ENCODE peak calls at places on chromosome 16, in six cellular contexts. M is HepG2, D is K562, A is GM12878, J is upper lobe of left lung, U is A549. N is an unnamed sample.

GRCh38 chr16:88484505-88485365 is 31.7 kb downstream of the ZFPM1 start:
- ATAC-seq in D (no peak), A (no peak), J (no peak), M (no peak), U (no peak), N (no peak)

GRCh38 chr16:3999890-4000325 is 116.3 kb downstream of the ADCY9 start:
- ATAC-seq in U (no peak), M (no peak), A (no peak), D (no peak), J (no peak), N (peak)

GRCh38 chr16:30407794-30408534 is 558 bp downstream of the ZNF771 start:
- ATAC-seq in D (peak), A (peak), M (no peak), J (no peak), U (peak), N (peak)

GRCh38 chr16:66266436-66267286 is 99.8 kb upstream of the CDH5 start:
- ATAC-seq in M (no peak), U (no peak), D (no peak), J (peak), A (no peak), N (peak)

GRCh38 chr16:31487076-31487719 is 4.3 kb downstream of the SLC5A2 start:
- ATAC-seq in D (no peak), J (no peak), M (no peak), A (no peak), U (no peak), N (peak)

GRCh38 chr16:3460585-3460984 is 17.1 kb downstream of the NAA60 start:
- ATAC-seq in A (no peak), D (no peak), J (no peak), M (no peak), U (no peak), N (no peak)

GRCh38 chr16:725463-726187 is 618 bp downstream of the CCDC78 start:
- ATAC-seq in M (no peak), D (no peak), J (no peak), A (no peak), U (no peak), N (no peak)

GRCh38 chr16:74829637-74830036 is 55.0 kb upstream of the FA2H start:
- ATAC-seq in M (no peak), J (no peak), A (no peak), U (no peak), D (no peak), N (no peak)

GRCh38 chr16:85847036-85847435 is 47.5 kb downstream of the COX4I1 start:
- ATAC-seq in U (no peak), J (no peak), D (no peak), M (peak), A (no peak), N (no peak)

GRCh38 chr16:64343061-64343819 is 778.6 kb downstream of the CDH11 start:
- ATAC-seq in J (no peak), U (no peak), A (no peak), D (no peak), M (no peak), N (no peak)

GRCh38 chr16:14418795-14419225 is 211.2 kb downstream of the PARN start:
- ATAC-seq in U (no peak), D (no peak), M (no peak), A (no peak), J (peak), N (peak)

GRCh38 chr16:86222965-86223551 is 287.3 kb upstream of the FOXF1 start:
- ATAC-seq in M (no peak), U (no peak), D (no peak), A (no peak), J (no peak), N (peak)

GRCh38 chr16:79838860-79839259 is 238.3 kb upstream of the MAF start:
- ATAC-seq in U (no peak), D (no peak), M (peak), J (peak), A (no peak), N (no peak)

GRCh38 chr16:10787304-10787703 is 31.3 kb downstream of the TVP23A start:
- ATAC-seq in U (no peak), D (peak), A (peak), M (no peak), J (no peak), N (no peak)

GRCh38 chr16:57023541-57024249 is 34.3 kb downstream of the NLRC5 start:
- ATAC-seq in D (no peak), M (no peak), U (no peak), J (no peak), A (peak), N (no peak)

GRCh38 chr16:28090646-28091377 is 27.3 kb upstream of the GSG1L start:
- ATAC-seq in D (peak), J (no peak), M (peak), A (no peak), U (peak), N (no peak)

GRCh38 chr16:77499373-77500285 is 64.8 kb upstream of the ADAMTS18 start:
- ATAC-seq in D (no peak), A (no peak), J (no peak), U (peak), M (no peak), N (peak)

GRCh38 chr16:65117701-65118448 is 4.0 kb downstream of the CDH11 start:
- ATAC-seq in M (peak), A (peak), D (peak), J (peak), U (peak), N (peak)

GRCh38 chr16:53024045-53024444 is 28.7 kb downstream of the CHD9NB start:
- ATAC-seq in U (no peak), A (peak), M (no peak), D (peak), J (no peak), N (no peak)

DNA sequence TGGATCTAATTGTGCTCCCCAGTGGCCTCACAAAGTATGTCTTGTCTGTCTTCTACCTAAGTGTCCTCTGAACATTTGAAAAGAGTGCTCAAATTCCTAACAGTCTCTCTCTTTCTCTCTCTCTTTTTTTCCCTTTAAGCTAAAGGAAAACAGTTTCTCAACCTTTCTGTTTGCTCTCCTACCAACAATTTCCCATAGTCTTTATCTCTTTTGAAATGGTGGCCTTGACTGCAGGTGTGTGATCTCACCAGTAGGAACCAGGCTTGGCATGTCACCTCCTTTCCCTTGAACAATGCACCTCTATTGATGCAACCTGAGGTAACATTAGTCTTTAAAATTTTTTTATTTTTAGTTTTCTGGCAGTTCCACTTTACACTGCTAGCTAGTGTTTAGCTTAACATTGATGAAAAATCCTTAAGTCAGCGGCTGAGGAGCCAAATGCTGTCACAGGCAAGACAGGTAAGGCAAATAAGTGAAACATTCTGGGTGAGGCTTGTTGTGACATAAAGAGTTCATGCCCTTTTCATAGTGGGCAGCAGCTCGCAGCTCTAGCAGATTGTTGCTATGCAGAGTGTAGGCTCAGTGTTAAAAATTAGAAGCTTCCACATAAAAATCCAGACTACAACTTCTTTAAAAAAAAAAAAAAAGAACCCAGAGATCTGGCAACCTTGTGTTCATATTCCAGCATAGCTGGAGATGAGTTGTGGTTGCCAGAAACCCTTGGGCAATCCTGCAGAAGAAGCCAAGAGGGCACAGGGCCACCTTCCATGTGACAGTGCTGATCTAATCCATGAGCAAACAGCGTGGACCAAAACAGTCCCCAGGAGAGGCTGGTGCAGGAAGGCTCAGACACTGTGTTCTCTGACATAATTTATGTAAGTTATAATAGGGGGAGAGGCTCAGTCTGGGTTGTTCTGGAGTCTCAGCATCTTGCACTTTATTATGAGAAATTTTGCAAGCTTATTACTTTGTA is 273.6 kb downstream of the HAPSTR1 start:
- ATAC-seq in D (no peak), U (no peak), M (peak), A (no peak), J (peak), N (peak)
- TF ChIP-seq EP300 in D (no peak), U (no peak), M (no peak), A (no peak), J (no peak), N (peak)

GRCh38 chr16:72620853-72621252 is 427.1 kb downstream of the ZFHX3 start:
- ATAC-seq in D (no peak), M (no peak), J (no peak), A (no peak), U (no peak), N (no peak)
- TF ChIP-seq EP300 in D (no peak), M (no peak), J (no peak), A (no peak), U (no peak), N (no peak)

GRCh38 chr16:23485841-23486240 is 24.5 kb downstream of the GGA2 start:
- ATAC-seq in A (no peak), D (no peak), M (no peak), J (peak), U (no peak), N (no peak)

GRCh38 chr16:23484501-23485256 is 25.6 kb downstream of the GGA2 start:
- ATAC-seq in J (no peak), U (no peak), M (no peak), A (no peak), D (no peak), N (no peak)

GRCh38 chr16:23479138-23479537 is 26.1 kb upstream of the COG7 start:
- ATAC-seq in J (no peak), U (no peak), D (no peak), A (no peak), M (no peak), N (no peak)

GRCh38 chr16:23485257-23485614 is 25.1 kb downstream of the GGA2 start:
- ATAC-seq in U (no peak), J (no peak), A (no peak), D (no peak), M (no peak), N (no peak)

DNA sequence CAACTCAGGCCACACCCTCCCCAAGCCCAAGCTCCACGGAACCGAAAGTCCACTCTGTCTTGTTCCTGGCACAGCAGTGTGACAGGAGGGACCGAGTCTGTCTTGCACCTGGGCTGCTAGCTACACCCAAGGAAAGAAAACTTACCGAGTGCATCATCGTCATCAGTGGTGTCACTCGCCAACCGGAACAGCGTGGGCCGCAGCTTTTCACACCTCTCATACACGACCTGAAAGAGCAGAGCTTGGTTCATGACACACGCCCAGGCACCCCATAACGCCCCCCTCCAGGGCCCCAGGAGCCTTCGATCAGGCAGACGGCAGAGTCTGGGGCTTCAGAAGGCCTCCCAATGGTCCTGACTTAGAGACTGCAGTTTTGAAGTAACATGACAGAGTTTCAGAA is 27.5 kb downstream of the GGA2 start:
- ATAC-seq in A (no peak), D (no peak), M (no peak), U (no peak), J (no peak), N (no peak)
- TF ChIP-seq EP300 in A (no peak), D (no peak), M (no peak), U (no peak), J (no peak), N (no peak)

GRCh38 chr16:73064227-73064995 is 16.5 kb upstream of the ZFHX3 start:
- ATAC-seq in M (no peak), U (peak), J (peak), A (no peak), D (no peak), N (peak)

GRCh38 chr16:73063854-73064226 is 15.9 kb upstream of the ZFHX3 start:
- ATAC-seq in A (no peak), D (no peak), U (no peak), J (no peak), M (no peak), N (no peak)

GRCh38 chr16:73063284-73063733 is 15.4 kb upstream of the ZFHX3 start:
- ATAC-seq in U (no peak), M (no peak), A (no peak), J (no peak), D (no peak), N (no peak)

GRCh38 chr16:73060948-73061495 is 13.1 kb upstream of the ZFHX3 start:
- ATAC-seq in D (no peak), J (no peak), U (no peak), A (no peak), M (no peak), N (no peak)

GRCh38 chr16:73062640-73063283 is 14.8 kb upstream of the ZFHX3 start:
- ATAC-seq in M (no peak), U (no peak), J (no peak), A (no peak), D (no peak), N (no peak)
- TF ChIP-seq EP300 in M (no peak), U (no peak), J (no peak), A (no peak), D (no peak), N (no peak)

DNA sequence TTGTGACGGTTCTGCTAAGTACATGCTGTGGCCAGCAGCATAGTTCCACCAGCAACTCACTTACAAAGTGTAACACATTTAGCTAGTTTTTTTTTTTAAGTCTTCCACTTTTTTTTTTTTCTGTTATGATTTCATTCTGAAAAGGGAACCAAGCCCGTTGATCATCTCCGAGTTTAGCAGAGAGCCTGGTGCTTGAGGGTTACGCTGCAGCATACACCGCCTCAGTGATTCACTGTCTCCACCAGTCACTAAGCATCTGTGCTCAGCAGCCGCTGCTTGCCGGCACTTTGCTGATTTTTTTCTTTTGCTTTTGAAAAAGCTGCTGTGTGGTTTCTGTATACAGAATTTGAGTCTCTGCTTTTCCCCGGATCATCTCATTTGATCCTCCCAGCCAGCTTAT is 194.5 kb upstream of the CDH13 start:
- ATAC-seq in U (no peak), M (no peak), A (no peak), D (no peak), J (no peak), N (no peak)
- TF ChIP-seq EP300 in U (no peak), M (no peak), A (no peak), D (no peak), J (no peak), N (no peak)

GRCh38 chr16:21950782-21951521 is 2.2 kb upstream of the UQCRC2 start:
- ATAC-seq in U (no peak), J (no peak), M (no peak), D (no peak), A (peak), N (no peak)

GRCh38 chr16:21949713-21950260 is 3.4 kb upstream of the UQCRC2 start:
- ATAC-seq in U (no peak), M (no peak), J (no peak), D (no peak), A (no peak), N (no peak)

GRCh38 chr16:21953541-21953902 is 361 bp downstream of the UQCRC2 start:
- ATAC-seq in D (peak), A (peak), J (peak), U (peak), M (peak), N (peak)

GRCh38 chr16:21952040-21952792 is 945 bp upstream of the UQCRC2 start:
- ATAC-seq in J (peak), M (peak), A (peak), U (peak), D (peak), N (peak)

GRCh38 chr16:21952793-21953540 is at the start of gene UQCRC2:
- ATAC-seq in J (peak), U (peak), M (peak), D (peak), A (peak), N (peak)
- TF ChIP-seq EP300 in J (no peak), U (no peak), M (no peak), D (no peak), A (peak), N (no peak)